ENCODE peak calls at places on chromosomes 6 and 20, in seven cellular contexts. E is HCT116, D is breast epithelium, M is stomach, V is SK-N-SH, S is HepG2, F is GM23338. A is an unnamed sample.

GRCh38 chr6:143286280-143286795 is 164.2 kb downstream of the ADAT2 start:
- DNase-seq in E (no peak), D (peak), M (no peak), V (no peak), S (no peak), F (no peak), A (no peak)

GRCh38 chr6:149499066-149499465 is 14.3 kb upstream of the ZC3H12D start:
- DNase-seq in E (no peak), D (no peak), M (no peak), V (no peak), S (peak), F (no peak), A (no peak)

GRCh38 chr6:116528800-116529199 is 16.7 kb downstream of the TRAPPC3L start:
- DNase-seq in E (no peak), D (no peak), M (no peak), V (no peak), S (peak), F (no peak), A (no peak)

GRCh38 chr6:7697820-7698623 is 27.9 kb upstream of the BMP6 start:
- DNase-seq in E (no peak), D (no peak), M (peak), V (no peak), S (peak), F (peak), A (no peak)

GRCh38 chr20:3218307-3218988 is 9.2 kb downstream of the ITPA start:
- DNase-seq in E (no peak), D (peak), M (peak), V (peak), S (peak), F (peak), A (peak)

GRCh38 chr6:132570221-132570777 is at the start of gene TAAR6:
- DNase-seq in E (no peak), D (no peak), M (no peak), V (no peak), S (no peak), F (peak), A (no peak)

GRCh38 chr6:10526156-10526555 is 5.0 kb downstream of the GCNT2 start:
- DNase-seq in E (no peak), D (no peak), M (no peak), V (no peak), S (no peak), F (no peak), A (no peak)

GRCh38 chr6:43395822-43396221 is 26.4 kb upstream of the ZNF318 start:
- DNase-seq in E (no peak), D (no peak), M (no peak), V (peak), S (no peak), F (no peak), A (no peak)

GRCh38 chr6:40328988-40329545 is 258.1 kb downstream of the LRFN2 start:
- DNase-seq in E (no peak), D (no peak), M (no peak), V (no peak), S (no peak), F (peak), A (no peak)

GRCh38 chr20:51562334-51563140 is 20.0 kb upstream of the NFATC2 start:
- DNase-seq in E (peak), D (peak), M (peak), V (peak), S (no peak), F (peak), A (peak)

GRCh38 chr20:8094845-8095244 is 37.2 kb upstream of the PLCB1 start:
- DNase-seq in E (no peak), D (no peak), M (no peak), V (no peak), S (peak), F (no peak), A (no peak)

GRCh38 chr20:17654649-17655285 is 27.3 kb downstream of the RRBP1 start:
- DNase-seq in E (no peak), D (no peak), M (no peak), V (peak), S (peak), F (peak), A (no peak)

GRCh38 chr6:121439456-121440250 is 4.2 kb downstream of the GJA1 start:
- DNase-seq in E (no peak), D (no peak), M (no peak), V (no peak), S (no peak), F (no peak), A (no peak)

GRCh38 chr6:3276174-3277167 is 17.7 kb downstream of the PSMG4 start:
- DNase-seq in E (no peak), D (no peak), M (no peak), V (no peak), S (no peak), F (no peak), A (no peak)

GRCh38 chr6:43887340-43887858 is 117.4 kb downstream of the VEGFA start:
- DNase-seq in E (no peak), D (no peak), M (peak), V (no peak), S (no peak), F (no peak), A (no peak)

GRCh38 chr6:3211681-3212080 is 15.8 kb downstream of the TUBB2B start:
- DNase-seq in E (no peak), D (peak), M (no peak), V (no peak), S (no peak), F (no peak), A (no peak)

GRCh38 chr6:1619666-1620503 is 10.2 kb downstream of the FOXC1 start:
- DNase-seq in E (no peak), D (no peak), M (no peak), V (no peak), S (no peak), F (peak), A (no peak)

GRCh38 chr20:32528291-32528891 is 56.7 kb downstream of the NOL4L start:
- DNase-seq in E (no peak), D (no peak), M (peak), V (peak), S (no peak), F (no peak), A (no peak)

GRCh38 chr6:161273356-161273751 is 507 bp downstream of the AGPAT4 start:
- DNase-seq in E (peak), D (no peak), M (no peak), V (peak), S (no peak), F (no peak), A (no peak)
- TF ChIP-seq POLR2AphosphoS5 in E (no peak), D (no peak), M (no peak), V (no peak), S (no peak), F (no peak), A (no peak)

GRCh38 chr6:137218473-137218916 is 690 bp downstream of the IFNGR1 start:
- DNase-seq in E (no peak), D (peak), M (no peak), V (peak), S (peak), F (peak), A (no peak)
- TF ChIP-seq POLR2AphosphoS5 in E (no peak), D (peak), M (peak), V (no peak), S (no peak), F (no peak), A (peak)

GRCh38 chr20:33828912-33829560 is 17.9 kb downstream of the CHMP4B start:
- DNase-seq in E (no peak), D (no peak), M (no peak), V (no peak), S (no peak), F (no peak), A (no peak)
- TF ChIP-seq POLR2AphosphoS5 in E (no peak), D (no peak), M (no peak), V (no peak), S (no peak), F (no peak), A (no peak)

GRCh38 chr6:120302041-120302440 is 952.5 kb upstream of the MAN1A1 start:
- DNase-seq in E (no peak), D (no peak), M (no peak), V (no peak), S (no peak), F (no peak), A (no peak)
- TF ChIP-seq POLR2AphosphoS5 in E (no peak), D (no peak), M (no peak), V (no peak), S (no peak), F (no peak), A (no peak)

DNA sequence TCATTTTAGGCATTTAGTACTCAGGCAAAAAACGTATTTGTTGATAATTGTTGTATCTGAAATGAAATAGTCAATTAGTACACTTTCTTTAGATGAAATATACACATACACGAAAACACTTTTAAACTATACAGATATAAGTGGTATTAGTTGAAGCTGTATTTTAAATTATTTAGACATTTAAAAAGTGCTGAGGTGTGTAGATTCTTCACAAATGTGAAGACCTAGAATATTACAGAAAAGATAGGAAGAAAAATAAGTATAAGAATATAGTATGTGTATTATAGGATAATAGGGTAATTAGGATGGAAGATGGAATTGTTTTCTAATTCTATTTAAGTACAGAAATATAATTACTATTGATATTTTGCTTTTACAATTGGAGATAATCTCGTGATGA is 4.6 kb downstream of the ZFAND3 start:
- DNase-seq in E (no peak), D (no peak), M (no peak), V (no peak), S (no peak), F (no peak), A (no peak)
- TF ChIP-seq POLR2AphosphoS5 in E (no peak), D (no peak), M (no peak), V (no peak), S (no peak), F (no peak), A (no peak)

GRCh38 chr20:18669241-18670019 is 81.6 kb downstream of the DTD1 start:
- DNase-seq in E (no peak), D (no peak), M (no peak), V (no peak), S (no peak), F (peak), A (no peak)

GRCh38 chr20:18665135-18665534 is 77.3 kb downstream of the DTD1 start:
- DNase-seq in E (no peak), D (no peak), M (no peak), V (no peak), S (no peak), F (no peak), A (no peak)

GRCh38 chr20:18663932-18664331 is 76.1 kb downstream of the DTD1 start:
- DNase-seq in E (no peak), D (no peak), M (no peak), V (no peak), S (no peak), F (no peak), A (no peak)

GRCh38 chr20:18662279-18662678 is 74.4 kb downstream of the DTD1 start:
- DNase-seq in E (no peak), D (no peak), M (no peak), V (no peak), S (peak), F (no peak), A (no peak)

DNA sequence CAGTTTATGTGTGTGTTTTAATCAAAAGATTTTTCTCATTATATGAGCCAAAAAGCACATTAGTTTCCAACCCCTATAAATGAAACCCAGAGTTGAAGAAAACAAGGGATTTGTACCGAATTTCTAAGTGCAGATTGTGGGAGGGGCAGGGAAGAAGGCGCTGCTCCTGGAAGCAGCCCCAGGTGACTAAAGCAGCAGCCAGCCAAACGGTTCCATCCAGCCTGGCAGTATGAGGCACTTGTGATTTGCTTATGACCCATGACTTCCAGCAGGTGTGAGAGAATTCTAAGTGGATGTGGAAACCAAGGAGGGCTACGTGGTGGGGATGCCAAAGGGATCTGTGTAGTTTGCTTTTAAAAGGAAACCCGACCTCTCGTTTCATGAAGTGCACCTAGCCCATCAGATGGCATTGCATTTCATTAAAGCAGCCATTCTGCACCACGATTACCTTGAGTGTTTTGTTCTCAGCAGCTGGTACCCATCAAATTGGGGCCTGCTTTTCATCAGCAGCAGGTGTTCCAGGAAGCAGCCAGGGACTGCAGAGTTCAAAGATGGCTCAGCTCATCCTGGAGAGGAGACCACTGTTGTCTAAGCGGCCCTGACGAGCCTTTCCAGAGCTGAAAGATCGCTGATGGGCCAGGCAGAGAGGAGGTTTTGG is 79.1 kb downstream of the DTD1 start:
- DNase-seq in E (no peak), D (no peak), M (no peak), V (peak), S (no peak), F (peak), A (no peak)
- TF ChIP-seq POLR2AphosphoS5 in E (no peak), D (no peak), M (no peak), V (no peak), S (no peak), F (no peak), A (no peak)

GRCh38 chr6:31158140-31158862 is at the start of gene TCF19:
- DNase-seq in E (peak), D (peak), M (peak), V (peak), S (peak), F (peak), A (peak)

GRCh38 chr6:31156647-31157046 is 955 bp downstream of the CCHCR1 start:
- DNase-seq in E (no peak), D (no peak), M (no peak), V (no peak), S (no peak), F (no peak), A (no peak)

GRCh38 chr6:31157543-31158139 is at the start of gene CCHCR1:
- DNase-seq in E (no peak), D (no peak), M (no peak), V (peak), S (no peak), F (peak), A (no peak)

GRCh38 chr6:31161216-31162126 is 3.1 kb downstream of the TCF19 start:
- DNase-seq in E (no peak), D (no peak), M (no peak), V (no peak), S (no peak), F (no peak), A (no peak)

GRCh38 chr6:31158863-31159855 is 770 bp downstream of the TCF19 start:
- DNase-seq in E (no peak), D (no peak), M (no peak), V (peak), S (peak), F (peak), A (no peak)
- TF ChIP-seq POLR2AphosphoS5 in E (no peak), D (no peak), M (no peak), V (no peak), S (peak), F (peak), A (no peak)

GRCh38 chr20:6245436-6245835 is 122.6 kb upstream of the FERMT1 start:
- DNase-seq in E (no peak), D (no peak), M (no peak), V (no peak), S (no peak), F (no peak), A (no peak)
- TF ChIP-seq POLR2AphosphoS5 in E (no peak), D (no peak), M (no peak), V (no peak), S (no peak), F (no peak), A (no peak)

GRCh38 chr6:146077992-146078391 is 49.1 kb downstream of the GRM1 start:
- DNase-seq in E (no peak), D (no peak), M (no peak), V (no peak), S (no peak), F (no peak), A (no peak)
- TF ChIP-seq POLR2AphosphoS5 in E (no peak), D (no peak), M (no peak), V (no peak), S (no peak), F (no peak), A (no peak)